ENCODE peak calls at places on chromosomes 11 and 22, in ten cellular contexts. A is memory B cell; S is HS-5; L is activated CD8-positive, alpha-beta memory T cell treated with anti-CD3 and anti-CD28 coated beads, Interleukin-2, amount 10 ng/mL, durations not matched to agents 7 days and 5 days; N is kidney; Y is pancreas; I is tibial nerve; R is stimulated activated naive CD4-positive, alpha-beta T cell; T is body of pancreas; G is NCI-H1092. X is an unnamed sample.

GRCh38 chr11:107859459-107860239 is 1.1 kb upstream of the SLC35F2 start:
- DNase-seq in A (no peak), Y (peak), I (peak), T (peak), S (no peak), L (peak), G (peak), N (peak), R (no peak), X (peak)

GRCh38 chr11:109819410-109819809 is 273.8 kb upstream of the ZC3H12C start:
- DNase-seq in L (no peak), A (no peak), I (no peak), T (no peak), S (no peak), R (no peak), N (no peak), Y (no peak), G (no peak), X (no peak)

GRCh38 chr22:45090364-45090960 is 73.3 kb upstream of the NUP50 start:
- DNase-seq in T (peak), R (no peak), S (no peak), N (no peak), A (no peak), Y (no peak), L (no peak), I (no peak), G (no peak), X (no peak)

GRCh38 chr11:88326112-88326511 is 11.4 kb downstream of the CTSC start:
- DNase-seq in N (no peak), G (no peak), I (no peak), S (no peak), R (no peak), A (no peak), T (no peak), Y (no peak), L (no peak), X (no peak)

GRCh38 chr11:64934765-64935633 is 694 bp downstream of the GPHA2 start:
- DNase-seq in L (no peak), R (no peak), N (no peak), T (peak), G (no peak), Y (peak), I (no peak), S (no peak), A (no peak), X (no peak)

GRCh38 chr22:43330178-43331063 is 12.8 kb downstream of the SCUBE1 start:
- DNase-seq in T (no peak), R (no peak), Y (no peak), I (no peak), G (no peak), N (no peak), S (no peak), L (no peak), A (no peak), X (no peak)

GRCh38 chr11:124893781-124894401 is 3.8 kb downstream of the ROBO4 start:
- DNase-seq in I (peak), Y (no peak), L (no peak), A (no peak), G (no peak), S (no peak), N (no peak), T (no peak), R (no peak), X (no peak)

GRCh38 chr22:44585559-44586121 is 87.6 kb upstream of the RTL6 start:
- DNase-seq in G (no peak), N (peak), T (peak), L (no peak), S (no peak), I (no peak), A (no peak), Y (no peak), R (no peak), X (peak)

GRCh38 chr11:72573380-72573949 is 100.8 kb downstream of the PDE2A start:
- DNase-seq in A (no peak), N (no peak), S (no peak), G (no peak), L (peak), Y (no peak), R (peak), T (no peak), I (no peak), X (peak)

GRCh38 chr22:30432096-30432495 is 6.5 kb downstream of the MTFP1 start:
- DNase-seq in N (peak), S (no peak), Y (no peak), R (no peak), I (no peak), G (no peak), T (no peak), L (no peak), A (no peak), X (no peak)

GRCh38 chr22:29359469-29359868 is 28.9 kb downstream of the AP1B1 start:
- DNase-seq in R (no peak), Y (peak), S (no peak), N (no peak), I (peak), G (no peak), A (no peak), L (no peak), T (peak), X (peak)

GRCh38 chr22:45600791-45601730 is 70.6 kb upstream of the ATXN10 start:
- DNase-seq in S (no peak), N (peak), Y (no peak), L (no peak), G (no peak), I (no peak), T (no peak), A (no peak), R (no peak), X (no peak)

GRCh38 chr11:13091373-13091772 is 82.3 kb downstream of the RASSF10 start:
- DNase-seq in N (no peak), Y (no peak), I (no peak), R (no peak), T (no peak), S (no peak), G (no peak), A (no peak), L (no peak), X (no peak)

GRCh38 chr11:88655163-88655562 is 317.6 kb upstream of the CTSC start:
- DNase-seq in Y (no peak), L (no peak), I (no peak), S (no peak), N (no peak), A (no peak), R (no peak), T (no peak), G (no peak), X (no peak)

GRCh38 chr11:4559527-4560440 is 14.8 kb downstream of the OR52M1 start:
- DNase-seq in G (no peak), R (no peak), S (no peak), T (peak), Y (peak), L (no peak), A (no peak), I (no peak), N (no peak), X (no peak)

GRCh38 chr11:128515086-128515485 is 72.3 kb downstream of the ETS1 start:
- DNase-seq in G (no peak), S (no peak), R (peak), Y (no peak), N (no peak), I (no peak), T (no peak), A (no peak), L (no peak), X (no peak)

GRCh38 chr11:21820176-21820575 is 372.7 kb upstream of the ANO5 start:
- DNase-seq in R (no peak), N (no peak), I (no peak), L (no peak), S (no peak), T (no peak), A (no peak), Y (no peak), G (no peak), X (no peak)

GRCh38 chr11:47442514-47442913 is 6.4 kb downstream of the RAPSN start:
- DNase-seq in R (no peak), A (no peak), S (no peak), T (no peak), N (no peak), I (no peak), G (no peak), L (no peak), Y (no peak), X (no peak)

GRCh38 chr11:109320595-109320994 is 101.4 kb upstream of the C11orf87 start:
- DNase-seq in N (no peak), T (no peak), L (no peak), Y (no peak), I (no peak), G (no peak), S (peak), R (no peak), A (no peak), X (no peak)

X was measured in spleen.